ENCODE peak calls at places on chromosomes 13 and 19, in four cellular contexts. Q is pancreas, C is lung, H is heart right ventricle. X is an unnamed sample.

GRCh38 chr13:30743319-30744055 is 8.1 kb downstream of the ALOX5AP start:
- DNase-seq in Q (no peak), C (peak), H (no peak), X (peak)

GRCh38 chr19:14031719-14032480 is at the start of gene IL27RA:
- DNase-seq in Q (peak), C (peak), H (peak), X (no peak)

GRCh38 chr19:32233885-32234284 is 111.5 kb upstream of the ZNF507 start:
- DNase-seq in Q (no peak), C (no peak), H (no peak), X (no peak)

GRCh38 chr19:46616631-46617322 is 8.1 kb downstream of the PTGIR start:
- DNase-seq in Q (peak), C (no peak), H (no peak), X (no peak)

GRCh38 chr13:35984776-35985453 is 146.3 kb downstream of the DCLK1 start:
- DNase-seq in Q (no peak), C (no peak), H (no peak), X (no peak)

GRCh38 chr13:113766035-113766800 is 7.2 kb downstream of the TMEM255B start:
- DNase-seq in Q (no peak), C (no peak), H (no peak), X (no peak)

GRCh38 chr19:29662604-29663404 is 2.5 kb upstream of the PLEKHF1 start:
- DNase-seq in Q (peak), C (no peak), H (peak), X (peak)

GRCh38 chr13:96503481-96503880 is 413.6 kb downstream of the HS6ST3 start:
- DNase-seq in Q (no peak), C (no peak), H (no peak), X (no peak)

GRCh38 chr13:34899888-34900287 is 42.2 kb upstream of the NBEA start:
- DNase-seq in Q (no peak), C (no peak), H (no peak), X (no peak)

GRCh38 chr19:43639507-43640423 is at the start of gene CADM4:
- DNase-seq in Q (peak), C (no peak), H (peak), X (no peak)

GRCh38 chr13:106132216-106132615 is 403.2 kb downstream of the EFNB2 start:
- DNase-seq in Q (no peak), C (no peak), H (no peak), X (no peak)

GRCh38 chr13:113176292-113176691 is 17.8 kb downstream of the PROZ start:
- DNase-seq in Q (no peak), C (no peak), H (no peak), X (no peak)

GRCh38 chr13:98584668-98585397 is 7.9 kb upstream of the STK24 start:
- DNase-seq in Q (no peak), C (no peak), H (no peak), X (no peak)

GRCh38 chr19:16571689-16572331 is 405 bp downstream of the SLC35E1 start:
- DNase-seq in Q (no peak), C (no peak), H (no peak), X (no peak)

DNA sequence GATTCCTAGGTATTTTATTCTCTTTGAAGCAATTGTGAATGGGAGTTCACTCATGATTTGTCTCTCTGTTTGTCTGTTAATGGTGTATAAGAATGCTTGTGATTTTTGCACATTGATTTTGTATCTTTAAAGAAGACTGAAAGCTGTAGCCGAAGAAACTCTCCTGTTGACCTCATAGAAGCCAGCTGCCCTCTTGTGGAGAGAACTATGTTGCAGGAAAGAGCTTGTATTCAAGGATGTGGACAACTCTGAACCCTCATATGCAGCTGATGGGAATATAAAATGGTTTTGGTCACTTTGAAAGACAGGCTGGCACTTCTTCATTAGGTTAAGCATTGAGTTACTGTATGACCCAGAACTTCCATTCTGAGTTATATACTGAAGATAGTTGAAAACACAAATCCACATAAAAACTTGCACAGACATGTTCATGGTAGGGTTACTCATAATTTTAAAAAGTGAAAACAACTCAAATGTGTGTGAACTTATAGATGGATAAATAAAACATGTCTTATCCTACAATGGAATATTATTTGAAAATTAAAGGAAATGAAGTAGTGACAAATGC is 65.8 kb upstream of the SLITRK6 start:
- DNase-seq in Q (no peak), C (no peak), H (no peak), X (no peak)
- TF ChIP-seq CTCF in Q (no peak), C (no peak), H (no peak), X (no peak)

GRCh38 chr13:43787998-43788397 is 1.2 kb upstream of the ENOX1 start:
- DNase-seq in Q (no peak), C (no peak), H (no peak), X (no peak)
- TF ChIP-seq CTCF in Q (no peak), C (no peak), H (peak), X (peak)

DNA sequence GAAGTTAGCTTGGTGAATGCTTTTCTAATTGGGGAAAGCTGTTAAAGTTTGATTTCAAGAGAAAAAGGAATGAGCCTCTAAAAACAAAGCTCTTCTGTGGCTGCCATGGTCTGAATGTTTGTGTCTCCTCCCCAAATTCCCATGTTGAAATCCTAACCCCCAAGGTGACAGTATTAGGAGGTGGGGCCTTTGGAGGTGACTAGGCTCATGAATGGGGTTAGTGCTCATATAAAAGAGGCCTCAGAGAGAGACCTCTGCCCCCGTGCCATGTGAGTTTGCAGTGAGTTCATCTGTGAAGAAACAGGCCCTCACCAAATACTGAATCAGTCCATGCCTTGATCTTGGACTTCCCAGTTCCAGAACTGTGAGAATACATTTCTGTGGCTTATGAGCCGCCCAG is 56.5 kb downstream of the ARHGEF7 start:
- DNase-seq in Q (no peak), C (no peak), H (no peak), X (no peak)
- TF ChIP-seq CTCF in Q (no peak), C (no peak), H (no peak), X (no peak)

DNA sequence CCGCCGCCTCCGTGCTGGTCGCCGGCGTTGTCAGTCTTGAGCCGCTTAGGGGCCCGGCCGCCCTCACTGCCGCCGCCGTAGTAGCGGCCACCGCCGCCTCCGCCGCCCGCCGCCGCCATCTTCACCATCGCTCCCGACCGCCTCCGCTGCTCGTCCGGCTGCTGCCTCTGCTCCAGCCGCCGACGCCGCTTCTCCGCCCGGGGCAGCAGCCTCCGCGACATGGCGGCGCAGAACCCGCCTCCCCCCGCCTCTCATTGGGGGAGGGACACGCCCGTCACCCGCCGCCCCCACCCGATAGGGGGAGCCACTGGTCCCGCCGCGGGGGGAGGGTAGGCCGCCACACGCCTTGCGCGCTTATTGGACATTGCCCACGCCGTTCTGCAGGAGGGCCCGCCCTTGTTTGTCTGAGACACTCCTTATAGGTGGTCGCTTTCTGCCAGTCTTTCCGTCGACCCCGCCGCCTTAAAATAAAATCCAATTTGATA is at the start of gene HNRNPL:
- DNase-seq in Q (peak), C (peak), H (no peak), X (no peak)
- TF ChIP-seq CTCF in Q (peak), C (peak), H (peak), X (peak)

GRCh38 chr19:30781047-30781446 is 408.9 kb downstream of the ZNF536 start:
- DNase-seq in Q (no peak), C (peak), H (no peak), X (no peak)
- TF ChIP-seq CTCF in Q (no peak), C (no peak), H (no peak), X (no peak)

GRCh38 chr13:73722120-73722519 is 412.1 kb downstream of the KLF12 start:
- DNase-seq in Q (no peak), C (no peak), H (no peak), X (peak)
- TF ChIP-seq CTCF in Q (no peak), C (no peak), H (no peak), X (peak)

DNA sequence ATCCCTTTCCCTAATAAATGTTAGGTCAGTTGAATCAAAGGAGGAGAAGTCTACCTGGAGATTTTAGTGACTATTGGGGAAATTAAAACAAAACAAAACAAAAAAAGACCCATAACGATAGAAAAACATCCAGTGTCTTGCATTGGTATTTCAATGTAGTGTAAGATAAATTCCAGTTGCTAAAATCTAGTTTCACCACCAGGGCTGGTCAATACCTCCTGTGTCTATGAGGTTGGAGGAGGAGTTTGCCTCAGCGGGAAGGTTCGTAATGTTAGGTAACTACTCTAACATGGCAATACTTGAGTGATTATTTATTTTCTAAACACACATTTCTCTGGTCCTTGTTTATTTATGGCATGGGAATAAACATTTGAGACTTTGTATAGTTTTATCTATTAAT is 483.2 kb downstream of the FGF9 start:
- DNase-seq in Q (no peak), C (no peak), H (no peak), X (no peak)
- TF ChIP-seq CTCF in Q (no peak), C (no peak), H (no peak), X (no peak)

GRCh38 chr13:66543780-66544179 is 686.4 kb downstream of the PCDH9 start:
- DNase-seq in Q (no peak), C (no peak), H (no peak), X (no peak)
- TF ChIP-seq CTCF in Q (no peak), C (no peak), H (no peak), X (no peak)

GRCh38 chr19:15253076-15253475 is 20.8 kb upstream of the EPHX3 start:
- DNase-seq in Q (no peak), C (no peak), H (no peak), X (no peak)

GRCh38 chr19:15251749-15252397 is 19.6 kb upstream of the EPHX3 start:
- DNase-seq in Q (no peak), C (peak), H (peak), X (peak)

GRCh38 chr19:15253513-15253912 is 21.3 kb upstream of the EPHX3 start:
- DNase-seq in Q (no peak), C (no peak), H (no peak), X (no peak)

GRCh38 chr19:15251010-15251748 is 18.9 kb upstream of the EPHX3 start:
- DNase-seq in Q (no peak), C (no peak), H (peak), X (no peak)

GRCh38 chr19:15252398-15253018 is 20.3 kb upstream of the EPHX3 start:
- DNase-seq in Q (no peak), C (no peak), H (no peak), X (no peak)
- TF ChIP-seq CTCF in Q (no peak), C (peak), H (peak), X (peak)

DNA sequence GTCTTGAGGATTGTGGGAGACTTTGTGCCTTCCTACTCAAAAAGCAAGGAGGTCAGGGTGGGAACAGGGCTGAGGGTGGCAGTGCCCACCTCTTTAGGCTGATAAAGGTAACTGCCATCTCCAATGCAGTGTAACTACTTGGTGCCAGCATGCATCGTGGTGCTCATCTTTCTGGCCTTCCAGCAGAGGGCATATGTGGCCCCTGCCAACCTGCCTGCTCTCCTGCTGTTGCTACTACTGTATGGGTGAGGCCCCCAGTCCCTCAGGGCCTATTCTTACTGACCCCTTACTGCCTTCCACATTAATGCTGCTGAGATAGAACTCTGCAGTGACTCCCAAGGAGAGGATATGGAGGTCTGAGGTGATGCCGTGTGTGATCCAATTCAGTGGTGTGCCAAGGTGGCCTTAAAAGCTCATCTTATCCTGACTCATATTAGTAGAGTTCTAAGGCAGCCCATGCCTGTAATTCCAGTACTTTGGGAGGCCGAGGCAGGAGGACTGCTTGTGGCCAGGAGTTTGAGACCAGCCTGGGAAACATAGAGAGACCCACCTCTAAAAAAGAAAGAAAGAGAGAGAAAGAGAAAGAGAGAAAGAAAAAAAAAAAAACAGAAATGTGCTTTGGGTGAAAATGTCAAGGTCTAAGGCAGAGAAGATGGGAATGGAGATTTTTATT is 9.6 kb upstream of the ARHGAP45 start:
- DNase-seq in Q (no peak), C (no peak), H (no peak), X (no peak)
- TF ChIP-seq CTCF in Q (no peak), C (no peak), H (no peak), X (no peak)